ENCODE peak calls at places on chromosome 15, in nine cellular contexts. S is spleen, V is prostate gland, C is sigmoid colon, B is A549, A is H54, G is GM12892, E is lower leg skin, X is body of pancreas. Q is an unnamed sample.

GRCh38 chr15:95664435-95664834 is 666.1 kb upstream of the NR2F2 start:
- DNase-seq in S (no peak), V (no peak), C (no peak), B (no peak), A (no peak), G (no peak), E (no peak), X (peak; percentile 10), Q (no peak)

GRCh38 chr15:47194718-47195117 is 522.6 kb upstream of the SEMA6D start:
- DNase-seq in S (no peak), V (no peak), C (no peak), B (peak; percentile 10), A (no peak), G (no peak), E (no peak), X (no peak), Q (peak; percentile 3)

GRCh38 chr15:62138124-62138523 is 27.0 kb downstream of the C2CD4B start:
- DNase-seq in S (no peak), V (no peak), C (no peak), B (peak; percentile 13), A (peak; percentile 13), G (no peak), E (no peak), X (no peak), Q (no peak)

GRCh38 chr15:87267798-87268197 is 988.7 kb downstream of the NTRK3 start:
- DNase-seq in S (no peak), V (no peak), C (no peak), B (no peak), A (peak; percentile 9), G (no peak), E (no peak), X (no peak), Q (no peak)

GRCh38 chr15:51830279-51830806 is 890 bp downstream of the TMOD3 start:
- DNase-seq in S (no peak), V (no peak), C (peak; percentile 68), B (no peak), A (no peak), G (no peak), E (no peak), X (peak; percentile 43), Q (no peak)

GRCh38 chr15:70627734-70628541 is 135.4 kb downstream of the UACA start:
- DNase-seq in S (no peak), V (no peak), C (no peak), B (no peak), A (no peak), G (no peak), E (no peak), X (no peak), Q (no peak)

GRCh38 chr15:74497584-74497983 is 36.6 kb upstream of the UBL7 start:
- DNase-seq in S (no peak), V (no peak), C (no peak), B (no peak), A (no peak), G (no peak), E (no peak), X (no peak), Q (no peak)

GRCh38 chr15:79122391-79122790 is 31.8 kb upstream of the RASGRF1 start:
- DNase-seq in S (no peak), V (no peak), C (no peak), B (no peak), A (no peak), G (no peak), E (no peak), X (no peak), Q (no peak)

GRCh38 chr15:77901921-77902750 is 175.4 kb downstream of the TBC1D2B start:
- DNase-seq in S (peak; percentile 45), V (no peak), C (peak; percentile 55), B (peak; percentile 49), A (no peak), G (no peak), E (no peak), X (no peak), Q (no peak)

GRCh38 chr15:92226020-92226612 is 167.6 kb upstream of the ST8SIA2 start:
- DNase-seq in S (no peak), V (no peak), C (no peak), B (peak; percentile 32), A (no peak), G (peak; percentile 3), E (no peak), X (peak; percentile 26), Q (peak; percentile 2)

GRCh38 chr15:92811514-92811913 is 88.6 kb upstream of the CHD2 start:
- DNase-seq in S (no peak), V (peak; percentile 41), C (no peak), B (peak; percentile 80), A (no peak), G (no peak), E (no peak), X (peak; percentile 90), Q (no peak)

GRCh38 chr15:76100361-76100760 is 40.6 kb downstream of the TMEM266 start:
- DNase-seq in S (no peak), V (no peak), C (no peak), B (no peak), A (no peak), G (no peak), E (no peak), X (no peak), Q (no peak)

GRCh38 chr15:36688310-36689102 is 109.1 kb downstream of the CDIN1 start:
- DNase-seq in S (no peak), V (no peak), C (no peak), B (no peak), A (peak; percentile 6), G (no peak), E (no peak), X (no peak), Q (no peak)

DNA sequence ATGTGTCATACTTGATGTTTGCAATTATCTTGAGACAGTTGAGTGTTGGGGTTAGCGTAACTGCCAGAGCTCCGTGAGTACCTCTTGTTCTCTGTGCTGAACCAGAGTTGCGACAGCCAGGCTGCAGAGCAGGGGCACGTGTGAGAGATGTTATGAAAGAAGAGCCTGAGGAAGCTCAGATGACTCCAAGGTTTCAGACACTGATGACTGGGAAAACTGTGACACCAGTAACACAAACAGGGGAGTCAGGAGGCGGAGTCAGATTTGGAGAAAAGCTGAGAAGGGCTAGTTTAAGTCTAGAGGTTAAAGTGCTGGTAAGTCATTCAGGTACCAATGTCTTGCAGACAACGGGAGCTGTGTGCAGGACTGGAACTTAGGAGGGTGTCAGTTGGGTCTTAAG is 45.0 kb downstream of the BLM start:
- DNase-seq in S (peak; percentile 83), V (no peak), C (peak; percentile 79), B (no peak), A (no peak), G (no peak), E (peak; percentile 94), X (peak; percentile 77), Q (no peak)
- TF ChIP-seq POLR2A in S (no peak), V (no peak), C (no peak), B (no peak), A (no peak), G (no peak), E (no peak), X (no peak), Q (no peak)

GRCh38 chr15:98647026-98647773 is 1.1 kb upstream of the IGF1R start:
- DNase-seq in S (peak; percentile 93), V (peak; percentile 58), C (peak; percentile 89), B (peak; percentile 91), A (peak; percentile 38), G (peak; percentile 52), E (peak; percentile 91), X (peak; percentile 81), Q (peak; percentile 82)
- TF ChIP-seq POLR2A in S (no peak), V (no peak), C (no peak), B (peak; percentile 60), A (no peak), G (peak; percentile 33), E (no peak), X (no peak), Q (no peak)

GRCh38 chr15:44813231-44813630 is 76.9 kb downstream of the TRIM69 start:
- DNase-seq in S (no peak), V (no peak), C (no peak), B (no peak), A (no peak), G (no peak), E (no peak), X (peak; percentile 55), Q (no peak)

GRCh38 chr15:44811347-44811746 is 75.0 kb downstream of the TRIM69 start:
- DNase-seq in S (no peak), V (no peak), C (no peak), B (peak; percentile 13), A (no peak), G (no peak), E (no peak), X (no peak), Q (no peak)

GRCh38 chr15:44810237-44810636 is 73.9 kb downstream of the TRIM69 start:
- DNase-seq in S (no peak), V (peak; percentile 17), C (no peak), B (no peak), A (no peak), G (no peak), E (no peak), X (no peak), Q (no peak)

GRCh38 chr15:44808557-44808956 is 72.2 kb downstream of the TRIM69 start:
- DNase-seq in S (no peak), V (no peak), C (no peak), B (no peak), A (no peak), G (no peak), E (no peak), X (no peak), Q (no peak)

DNA sequence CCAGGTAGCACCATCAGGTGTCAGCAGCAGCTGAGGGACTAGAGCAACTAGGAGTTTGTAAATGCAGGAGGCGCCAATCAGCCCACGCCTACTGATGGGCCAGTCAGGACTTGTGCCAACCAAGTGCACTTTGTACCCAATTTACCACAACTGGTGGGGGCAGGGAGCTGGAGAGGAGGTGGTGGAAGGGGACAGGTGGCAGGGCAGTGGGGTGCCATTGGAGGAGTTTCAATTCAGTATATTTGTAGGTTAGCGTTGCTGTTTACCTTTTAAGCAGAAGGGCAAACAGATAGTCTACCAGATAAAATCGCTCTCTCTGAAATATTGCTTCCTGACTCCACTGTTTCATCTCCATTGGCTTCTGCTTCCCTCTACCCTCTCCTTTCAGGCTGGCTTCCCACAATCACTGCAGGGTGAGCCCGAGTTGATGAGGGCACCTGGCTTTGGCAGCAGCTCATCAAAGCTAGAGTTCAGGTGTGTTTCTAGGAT is 75.7 kb downstream of the TRIM69 start:
- DNase-seq in S (no peak), V (peak; percentile 69), C (no peak), B (no peak), A (no peak), G (no peak), E (no peak), X (peak; percentile 85), Q (no peak)
- TF ChIP-seq POLR2A in S (no peak), V (no peak), C (no peak), B (no peak), A (no peak), G (no peak), E (no peak), X (no peak), Q (no peak)

DNA sequence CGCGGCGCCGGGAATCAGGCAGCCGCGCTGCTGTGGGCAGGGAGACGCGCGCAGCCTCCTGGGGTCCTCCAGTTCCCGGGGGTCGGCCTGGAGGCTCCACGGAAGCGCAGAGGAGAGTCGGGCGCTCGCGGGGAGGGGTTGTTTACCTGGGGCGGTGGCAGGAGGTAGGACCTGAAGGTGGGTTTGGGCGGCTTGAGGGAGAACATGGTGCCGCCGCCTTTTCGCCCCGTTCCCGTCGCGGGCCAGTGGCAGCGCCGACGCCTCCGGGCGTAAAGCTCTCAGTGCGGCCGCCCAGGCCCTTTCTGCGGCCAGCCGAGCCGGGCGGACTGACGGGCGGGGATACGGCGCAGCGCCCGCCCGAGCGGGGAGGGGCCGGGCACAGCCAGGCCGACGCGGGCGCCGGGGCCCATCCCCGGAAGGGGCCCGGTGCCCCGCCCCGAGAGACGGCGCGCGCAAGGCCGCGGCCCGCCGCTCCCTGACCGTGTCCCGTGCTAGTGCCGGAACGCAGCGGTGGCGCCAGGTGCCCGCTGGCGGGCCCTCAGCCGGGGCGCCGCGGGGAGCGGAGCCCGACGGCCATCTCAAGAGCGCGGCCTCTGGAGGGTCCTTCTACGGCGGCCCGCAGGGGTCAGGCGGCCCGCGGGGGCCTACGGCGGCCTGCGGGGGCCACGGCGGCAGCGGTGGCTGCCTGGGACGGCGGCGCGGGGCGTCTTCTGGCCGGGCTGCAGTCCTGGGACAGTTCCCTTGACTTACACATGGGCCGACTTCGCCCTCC is at the start of gene MTMR10:
- DNase-seq in S (peak; percentile 97), V (peak; percentile 64), C (peak; percentile 79), B (peak; percentile 82), A (peak; percentile 82), G (peak; percentile 87), E (peak; percentile 93), X (peak; percentile 74), Q (peak; percentile 90)
- TF ChIP-seq POLR2A in S (peak; percentile 56), V (peak; percentile 68), C (peak; percentile 60), B (peak; percentile 84), A (peak; percentile 84), G (peak; percentile 97), E (peak; percentile 27), X (peak; percentile 88), Q (peak; percentile 93)